ENCODE peak calls at places on chromosomes 12 and 14, in five cellular contexts. R, M, Q, G and V are unnamed samples.

GRCh38 chr14:59359451-59360124 is 105.6 kb downstream of the GPR135 start:
- DNase-seq in Q (no peak), M (no peak), G (no peak), R (no peak), V (no peak)

GRCh38 chr12:50751921-50752721 is 11.8 kb upstream of the ATF1 start:
- DNase-seq in R (no peak), Q (no peak), G (no peak), M (no peak), V (no peak)

GRCh38 chr12:6092784-6093722 is 31.4 kb downstream of the VWF start:
- DNase-seq in Q (no peak), R (no peak), M (no peak), G (no peak), V (peak; percentile 85)

GRCh38 chr14:64747327-64747726 is 43.1 kb downstream of the PLEKHG3 start:
- DNase-seq in Q (no peak), R (no peak), G (no peak), M (no peak), V (no peak)

GRCh38 chr12:114438635-114439256 is 32.8 kb upstream of the TBX5 start:
- DNase-seq in R (no peak), M (no peak), G (no peak), Q (no peak), V (no peak)

GRCh38 chr12:92155733-92156132 is 10.1 kb upstream of the BTG1 start:
- DNase-seq in M (no peak), Q (no peak), G (no peak), R (no peak), V (no peak)

GRCh38 chr12:120818416-120818815 is 85.7 kb downstream of the SPPL3 start:
- DNase-seq in Q (no peak), G (no peak), M (no peak), R (no peak), V (no peak)

GRCh38 chr14:56608682-56609081 is 29.1 kb downstream of the TMEM260 start:
- DNase-seq in Q (no peak), G (no peak), R (no peak), M (no peak), V (no peak)

GRCh38 chr14:38646391-38646790 is 390.5 kb upstream of the CLEC14A start:
- DNase-seq in G (no peak), Q (no peak), M (no peak), R (no peak), V (no peak)

GRCh38 chr12:105538880-105539279 is 208.4 kb downstream of the C12orf75 start:
- DNase-seq in G (no peak), R (no peak), M (no peak), Q (no peak), V (no peak)

GRCh38 chr12:64608901-64609542 is 1.3 kb upstream of the RASSF3 start:
- DNase-seq in G (peak; percentile 71), Q (peak; percentile 28), M (peak; percentile 11), R (peak; percentile 29), V (no peak)